ENCODE peak calls at places on chromosomes 6 and 20, in six cellular contexts. One of them, this sample, is unnamed.

GRCh38 chr6:137866914-137867684 is at the start of gene TNFAIP3:
- DNase-seq in H1: peak; percentile 50
- DNase-seq in transverse colon: peak; percentile 96
- DNase-seq in right lobe of liver: peak; percentile 95
- DNase-seq in IMR-90: peak; percentile 95
- DNase-seq in K562: peak; percentile 99
- DNase-seq in this sample: peak; percentile 93

GRCh38 chr6:117481278-117481925 is 1.1 kb upstream of the DCBLD1 start:
- DNase-seq in right lobe of liver: no peak
- DNase-seq in IMR-90: no peak
- DNase-seq in transverse colon: peak; percentile 51
- DNase-seq in K562: peak; percentile 15
- DNase-seq in H1: no peak
- DNase-seq in this sample: no peak

GRCh38 chr6:144334150-144334708 is 49.1 kb downstream of the UTRN start:
- DNase-seq in H1: no peak
- DNase-seq in IMR-90: no peak
- DNase-seq in K562: no peak
- DNase-seq in transverse colon: peak; percentile 65
- DNase-seq in right lobe of liver: no peak
- DNase-seq in this sample: no peak

GRCh38 chr6:35046098-35046497 is 95.0 kb downstream of the TCP11 start:
- DNase-seq in H1: no peak
- DNase-seq in transverse colon: no peak
- DNase-seq in K562: no peak
- DNase-seq in right lobe of liver: peak; percentile 20
- DNase-seq in IMR-90: no peak
- DNase-seq in this sample: no peak

GRCh38 chr6:46990031-46990644 is 52.0 kb downstream of the ADGRF1 start:
- DNase-seq in H1: no peak
- DNase-seq in K562: no peak
- DNase-seq in transverse colon: peak; percentile 11
- DNase-seq in right lobe of liver: no peak
- DNase-seq in IMR-90: no peak
- DNase-seq in this sample: no peak

GRCh38 chr6:27168586-27169443 is 78.7 kb upstream of the PRSS16 start:
- DNase-seq in right lobe of liver: no peak
- DNase-seq in IMR-90: peak; percentile 97
- DNase-seq in H1: no peak
- DNase-seq in K562: no peak
- DNase-seq in transverse colon: no peak
- DNase-seq in this sample: peak; percentile 82

GRCh38 chr20:2849529-2849928 is 9.0 kb downstream of the VPS16 start:
- DNase-seq in right lobe of liver: no peak
- DNase-seq in transverse colon: no peak
- DNase-seq in H1: no peak
- DNase-seq in IMR-90: no peak
- DNase-seq in K562: no peak
- DNase-seq in this sample: no peak

GRCh38 chr6:81988871-81989270 is 236.4 kb upstream of the TENT5A start:
- DNase-seq in IMR-90: no peak
- DNase-seq in H1: no peak
- DNase-seq in K562: no peak
- DNase-seq in transverse colon: no peak
- DNase-seq in right lobe of liver: no peak
- DNase-seq in this sample: no peak

GRCh38 chr6:30939473-30939872 is 1.3 kb upstream of the MUCL3 start:
- DNase-seq in right lobe of liver: no peak
- DNase-seq in K562: no peak
- DNase-seq in IMR-90: no peak
- DNase-seq in transverse colon: no peak
- DNase-seq in H1: no peak
- DNase-seq in this sample: peak; percentile 61

GRCh38 chr6:99613398-99613704 is 6.7 kb downstream of the PRDM13 start:
- DNase-seq in transverse colon: peak; percentile 38
- DNase-seq in H1: no peak
- DNase-seq in IMR-90: peak; percentile 18
- DNase-seq in K562: no peak
- DNase-seq in right lobe of liver: no peak
- DNase-seq in this sample: peak; percentile 34

GRCh38 chr20:36483919-36484808 is 57.2 kb upstream of the MYL9 start:
- DNase-seq in right lobe of liver: no peak
- DNase-seq in transverse colon: no peak
- DNase-seq in H1: no peak
- DNase-seq in K562: no peak
- DNase-seq in IMR-90: peak; percentile 75
- DNase-seq in this sample: no peak

GRCh38 chr20:36246410-36246809 is 10.1 kb downstream of the AAR2 start:
- DNase-seq in K562: no peak
- DNase-seq in transverse colon: no peak
- DNase-seq in IMR-90: no peak
- DNase-seq in right lobe of liver: no peak
- DNase-seq in H1: no peak
- DNase-seq in this sample: no peak

GRCh38 chr6:143542915-143543314 is 31.4 kb upstream of the FUCA2 start:
- DNase-seq in K562: no peak
- DNase-seq in transverse colon: no peak
- DNase-seq in right lobe of liver: no peak
- DNase-seq in IMR-90: peak; percentile 26
- DNase-seq in H1: no peak
- DNase-seq in this sample: peak; percentile 43

GRCh38 chr20:44247676-44248419 is 740 bp downstream of the GDAP1L1 start:
- DNase-seq in transverse colon: no peak
- DNase-seq in right lobe of liver: no peak
- DNase-seq in K562: peak; percentile 91
- DNase-seq in H1: peak; percentile 63
- DNase-seq in IMR-90: peak; percentile 15
- DNase-seq in this sample: peak; percentile 22

GRCh38 chr20:3563548-3564177 is 92.8 kb downstream of the ATRN start:
- DNase-seq in H1: no peak
- DNase-seq in K562: peak; percentile 28
- DNase-seq in transverse colon: no peak
- DNase-seq in IMR-90: peak; percentile 69
- DNase-seq in right lobe of liver: no peak
- DNase-seq in this sample: peak; percentile 67

GRCh38 chr6:114040871-114041270 is 69.9 kb upstream of the HDAC2 start:
- DNase-seq in H1: no peak
- DNase-seq in right lobe of liver: no peak
- DNase-seq in K562: no peak
- DNase-seq in transverse colon: no peak
- DNase-seq in IMR-90: no peak
- DNase-seq in this sample: peak; percentile 30

GRCh38 chr6:111242452-111242851 is 155.1 kb downstream of the SLC16A10 start:
- DNase-seq in right lobe of liver: no peak
- DNase-seq in transverse colon: no peak
- DNase-seq in K562: no peak
- DNase-seq in H1: no peak
- DNase-seq in IMR-90: peak; percentile 82
- DNase-seq in this sample: peak; percentile 25

GRCh38 chr20:57654363-57654997 is 34.3 kb upstream of the ZBP1 start:
- DNase-seq in H1: peak; percentile 53
- DNase-seq in right lobe of liver: peak; percentile 50
- DNase-seq in K562: peak; percentile 87
- DNase-seq in transverse colon: peak; percentile 65
- DNase-seq in IMR-90: peak; percentile 55
- DNase-seq in this sample: peak; percentile 55

GRCh38 chr6:27495386-27496135 is 22.7 kb upstream of the ZNF184 start:
- DNase-seq in IMR-90: peak; percentile 91
- DNase-seq in H1: peak; percentile 81
- DNase-seq in right lobe of liver: no peak
- DNase-seq in K562: peak; percentile 68
- DNase-seq in transverse colon: no peak
- DNase-seq in this sample: peak; percentile 90

GRCh38 chr6:15303920-15304291 is 58.0 kb downstream of the JARID2 start:
- DNase-seq in right lobe of liver: no peak
- DNase-seq in H1: no peak
- DNase-seq in K562: no peak
- DNase-seq in transverse colon: no peak
- DNase-seq in IMR-90: no peak
- DNase-seq in this sample: no peak

GRCh38 chr6:168950500-168951223 is 303.0 kb downstream of the THBS2 start:
- DNase-seq in H1: no peak
- DNase-seq in transverse colon: no peak
- DNase-seq in right lobe of liver: no peak
- DNase-seq in K562: no peak
- DNase-seq in IMR-90: peak; percentile 14
- DNase-seq in this sample: peak; percentile 85

GRCh38 chr6:168953461-168953860 is 300.2 kb downstream of the THBS2 start:
- DNase-seq in K562: no peak
- DNase-seq in right lobe of liver: no peak
- DNase-seq in IMR-90: no peak
- DNase-seq in transverse colon: no peak
- DNase-seq in H1: no peak
- DNase-seq in this sample: no peak

GRCh38 chr6:168948990-168949531 is 304.6 kb downstream of the THBS2 start:
- DNase-seq in IMR-90: no peak
- DNase-seq in right lobe of liver: no peak
- DNase-seq in K562: no peak
- DNase-seq in H1: no peak
- DNase-seq in transverse colon: no peak
- DNase-seq in this sample: no peak

GRCh38 chr6:168949876-168950499 is 303.7 kb downstream of the THBS2 start:
- DNase-seq in K562: no peak
- DNase-seq in transverse colon: no peak
- DNase-seq in H1: no peak
- DNase-seq in right lobe of liver: no peak
- DNase-seq in IMR-90: peak; percentile 33
- DNase-seq in this sample: peak; percentile 59

GRCh38 chr6:168951224-168951616 is 302.4 kb downstream of the THBS2 start:
- DNase-seq in right lobe of liver: no peak
- DNase-seq in transverse colon: no peak
- DNase-seq in H1: no peak
- DNase-seq in K562: no peak
- DNase-seq in IMR-90: no peak
- DNase-seq in this sample: no peak
- H3K4me3 ChIP-seq in right lobe of liver: no peak overlapping the region
- H3K4me3 ChIP-seq in transverse colon: no peak overlapping the region
- H3K4me3 ChIP-seq in H1: no peak overlapping the region
- H3K4me3 ChIP-seq in K562: no peak overlapping the region
- H3K4me3 ChIP-seq in IMR-90: no peak overlapping the region
- H3K4me3 ChIP-seq in this sample: no peak overlapping the region

GRCh38 chr6:115272311-115272710 is 788.4 kb downstream of the FRK start:
- DNase-seq in IMR-90: no peak
- DNase-seq in transverse colon: no peak
- DNase-seq in right lobe of liver: no peak
- DNase-seq in H1: no peak
- DNase-seq in K562: no peak
- DNase-seq in this sample: no peak

GRCh38 chr6:115271001-115271400 is 789.7 kb downstream of the FRK start:
- DNase-seq in transverse colon: no peak
- DNase-seq in right lobe of liver: peak; percentile 47
- DNase-seq in K562: no peak
- DNase-seq in IMR-90: no peak
- DNase-seq in H1: no peak
- DNase-seq in this sample: no peak

DNA sequence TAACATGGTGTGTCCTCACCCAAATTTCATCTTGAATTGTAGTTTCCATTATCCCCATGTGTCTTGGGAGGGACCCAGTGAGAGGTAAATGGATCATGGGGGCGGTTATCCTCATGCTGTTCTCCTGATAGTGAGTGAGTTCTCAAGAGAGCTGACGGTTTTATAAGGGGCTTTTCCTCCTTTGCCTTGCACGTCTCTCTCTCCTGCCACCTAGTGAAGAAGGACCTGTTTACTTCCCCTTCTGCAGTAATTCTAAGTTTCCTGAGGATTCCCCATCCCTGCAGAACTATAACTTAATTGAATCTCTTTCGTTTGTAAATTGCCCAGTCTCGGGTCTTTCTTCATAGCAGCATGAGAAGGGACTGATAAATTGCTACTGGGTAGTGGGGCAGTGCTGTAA is 789.3 kb downstream of the FRK start:
- DNase-seq in right lobe of liver: no peak
- DNase-seq in H1: no peak
- DNase-seq in transverse colon: no peak
- DNase-seq in IMR-90: no peak
- DNase-seq in K562: no peak
- DNase-seq in this sample: no peak
- TF ChIP-seq CTCF in right lobe of liver: no peak
- TF ChIP-seq CTCF in H1: no peak
- TF ChIP-seq CTCF in transverse colon: no peak
- TF ChIP-seq CTCF in IMR-90: no peak
- TF ChIP-seq CTCF in K562: no peak
- TF ChIP-seq CTCF in this sample: no peak

DNA sequence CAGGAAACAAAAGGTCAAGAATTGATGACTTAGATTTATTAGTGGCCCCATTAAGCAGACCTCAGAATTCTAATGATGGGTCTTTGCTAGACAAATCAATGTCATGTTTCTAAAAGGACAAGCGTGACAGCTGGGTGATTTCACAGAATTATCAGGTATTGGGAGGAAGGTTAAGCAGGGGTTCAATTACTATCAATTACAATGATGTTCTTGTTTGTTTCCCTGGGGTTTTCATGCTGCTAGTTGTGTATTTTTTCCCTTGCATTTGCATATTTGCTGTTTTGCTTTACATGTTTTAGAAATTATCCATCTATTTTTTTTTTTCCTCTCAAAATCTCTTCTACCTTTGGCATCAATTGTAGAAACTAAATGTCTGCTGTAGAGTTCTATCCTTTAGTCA is 27.9 kb downstream of the GNAS start:
- DNase-seq in right lobe of liver: no peak
- DNase-seq in H1: no peak
- DNase-seq in IMR-90: no peak
- DNase-seq in K562: no peak
- DNase-seq in transverse colon: no peak
- DNase-seq in this sample: no peak
- H3K4me3 ChIP-seq in right lobe of liver: no peak overlapping the region
- H3K4me3 ChIP-seq in H1: no peak overlapping the region
- H3K4me3 ChIP-seq in IMR-90: no peak overlapping the region
- H3K4me3 ChIP-seq in K562: no peak overlapping the region
- H3K4me3 ChIP-seq in transverse colon: no peak overlapping the region
- H3K4me3 ChIP-seq in this sample: no peak overlapping the region

DNA sequence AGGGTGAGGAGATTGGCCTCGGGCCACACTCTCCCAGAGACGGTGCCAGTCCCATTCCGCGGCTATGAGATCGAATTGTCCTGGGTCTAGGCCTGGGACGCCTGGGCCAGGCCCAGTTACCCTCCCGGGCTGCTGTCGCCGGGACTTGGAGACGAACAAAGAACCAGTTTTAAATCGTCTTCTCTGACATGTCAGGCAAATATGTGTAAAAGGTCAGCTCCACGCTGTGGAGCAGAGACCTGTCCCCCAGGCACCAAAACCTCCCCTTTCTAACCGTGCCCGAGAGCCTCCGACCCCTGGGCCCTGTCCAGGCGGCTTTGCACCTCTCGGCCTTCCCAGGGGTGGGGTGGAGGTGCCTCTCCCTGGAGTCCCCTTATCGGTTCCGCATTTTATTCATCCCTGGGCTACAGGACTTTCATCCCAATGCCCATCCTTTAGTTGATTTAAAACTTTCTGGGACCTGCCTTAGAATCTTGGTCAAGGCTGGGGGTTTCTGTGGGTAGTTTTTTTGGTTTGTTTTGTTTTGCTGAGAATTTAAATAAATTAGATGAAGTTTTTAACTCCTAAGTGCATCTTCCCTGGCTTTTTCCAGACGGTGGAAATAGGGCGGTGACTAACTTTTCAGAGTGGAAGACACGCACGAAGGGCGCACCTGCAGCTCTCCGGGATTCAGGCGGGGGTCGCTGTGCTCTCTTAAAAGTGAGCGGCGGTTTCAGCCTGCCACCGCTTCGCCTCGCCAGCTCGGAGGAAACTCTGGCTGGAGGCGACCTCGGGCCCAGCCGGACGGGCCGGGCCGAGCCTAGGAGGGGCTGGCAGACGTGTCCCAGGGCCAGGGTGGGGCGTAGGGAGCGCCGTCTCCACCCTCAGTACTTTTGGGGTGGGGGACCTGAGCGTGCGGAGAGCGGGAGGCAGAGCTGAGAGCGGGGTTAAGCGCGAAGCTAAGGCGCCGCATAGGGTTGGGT is 6.0 kb upstream of the TFAP2A start:
- DNase-seq in transverse colon: no peak
- DNase-seq in right lobe of liver: no peak
- DNase-seq in K562: no peak
- DNase-seq in IMR-90: no peak
- DNase-seq in H1: no peak
- DNase-seq in this sample: no peak
- TF ChIP-seq CTCF in transverse colon: no peak
- TF ChIP-seq CTCF in right lobe of liver: no peak
- TF ChIP-seq CTCF in K562: peak; percentile 46
- TF ChIP-seq CTCF in IMR-90: no peak
- TF ChIP-seq CTCF in H1: no peak
- TF ChIP-seq CTCF in this sample: no peak

This sample was measured in fibroblast of mammary gland.